ENCODE peak calls at places on chromosome 1, in four cellular contexts. U is HS-5, W is IMR-90, F is NCI-H510A treated with DMSO at 0.1 percent for 48 hours. P is an unnamed sample.

GRCh38 chr1:31372961-31373896 is at the start of gene FABP3:
- DNase-seq in U (no peak), F (peak), W (peak), P (peak)

GRCh38 chr1:29152046-29152805 is 28.5 kb upstream of the TMEM200B start:
- DNase-seq in F (no peak), U (no peak), W (no peak), P (no peak)

GRCh38 chr1:43451157-43451591 is 2.6 kb downstream of the HYI start:
- DNase-seq in W (no peak), U (no peak), F (no peak), P (no peak)

GRCh38 chr1:50995651-50996050 is 25.6 kb downstream of the CDKN2C start:
- DNase-seq in U (no peak), F (no peak), W (no peak), P (no peak)

GRCh38 chr1:196115641-196116040 is 492.6 kb downstream of the KCNT2 start:
- DNase-seq in W (peak), F (no peak), U (peak), P (no peak)

GRCh38 chr1:95475686-95476457 is 241.9 kb downstream of the RWDD3 start:
- DNase-seq in U (no peak), F (no peak), W (no peak), P (no peak)

GRCh38 chr1:47866631-47867446 is 130.3 kb downstream of the TRABD2B start:
- DNase-seq in U (no peak), W (no peak), F (no peak), P (no peak)

GRCh38 chr1:170284016-170284415 is 138.3 kb downstream of the NTMT2 start:
- DNase-seq in W (no peak), U (no peak), F (no peak), P (no peak)

GRCh38 chr1:24555591-24556413 is at the start of gene NCMAP:
- DNase-seq in U (no peak), W (no peak), F (peak), P (no peak)

GRCh38 chr1:51901151-51901550 is 22.6 kb upstream of the NRDC start:
- DNase-seq in W (no peak), U (no peak), F (no peak), P (no peak)

GRCh38 chr1:1212780-1213152 is 1.2 kb downstream of the TNFRSF4 start:
- DNase-seq in U (no peak), W (peak), F (no peak), P (no peak)

GRCh38 chr1:112575154-112575804 is 43.7 kb downstream of the ST7L start:
- DNase-seq in F (no peak), W (peak), U (peak), P (no peak)

P was measured in GM12891.